ENCODE peak calls at places on chromosomes 5 and 9, in ten cellular contexts. One of them, this sample, is unnamed.

GRCh38 chr9:120761011-120761410 is 32.2 kb downstream of the FBXW2 start:
- DNase-seq in choroid plexus epithelial cell: peak; percentile 40
- DNase-seq in spleen: no peak
- DNase-seq in frontal cortex: no peak
- DNase-seq in left ventricle myocardium inferior: no peak
- DNase-seq in K562: no peak
- DNase-seq in NCI-H2029 treated with DMSO at 0.1 percent for 48 hours: no peak
- DNase-seq in retinal pigment epithelial cell: no peak
- DNase-seq in head of caudate nucleus: no peak
- DNase-seq in mucosa of descending colon: no peak
- DNase-seq in this sample: no peak

GRCh38 chr9:98521141-98521540 is 187.6 kb downstream of the GABBR2 start:
- DNase-seq in choroid plexus epithelial cell: peak; percentile 46
- DNase-seq in spleen: no peak
- DNase-seq in frontal cortex: no peak
- DNase-seq in left ventricle myocardium inferior: no peak
- DNase-seq in K562: no peak
- DNase-seq in NCI-H2029 treated with DMSO at 0.1 percent for 48 hours: no peak
- DNase-seq in retinal pigment epithelial cell: no peak
- DNase-seq in head of caudate nucleus: no peak
- DNase-seq in mucosa of descending colon: no peak
- DNase-seq in this sample: peak; percentile 32

GRCh38 chr9:129936222-129936621 is 101.0 kb downstream of the USP20 start:
- DNase-seq in choroid plexus epithelial cell: no peak
- DNase-seq in spleen: no peak
- DNase-seq in frontal cortex: no peak
- DNase-seq in left ventricle myocardium inferior: no peak
- DNase-seq in K562: no peak
- DNase-seq in NCI-H2029 treated with DMSO at 0.1 percent for 48 hours: no peak
- DNase-seq in retinal pigment epithelial cell: no peak
- DNase-seq in head of caudate nucleus: peak; percentile 50
- DNase-seq in mucosa of descending colon: no peak
- DNase-seq in this sample: no peak

GRCh38 chr5:150774145-150774544 is 4.4 kb upstream of the SMIM3 start:
- DNase-seq in choroid plexus epithelial cell: peak; percentile 71
- DNase-seq in spleen: no peak
- DNase-seq in frontal cortex: no peak
- DNase-seq in left ventricle myocardium inferior: no peak
- DNase-seq in K562: peak; percentile 29
- DNase-seq in NCI-H2029 treated with DMSO at 0.1 percent for 48 hours: no peak
- DNase-seq in retinal pigment epithelial cell: peak; percentile 48
- DNase-seq in head of caudate nucleus: no peak
- DNase-seq in mucosa of descending colon: no peak
- DNase-seq in this sample: peak; percentile 44

GRCh38 chr9:134597041-134597913 is 44.3 kb upstream of the COL5A1 start:
- DNase-seq in choroid plexus epithelial cell: peak; percentile 34
- DNase-seq in spleen: no peak
- DNase-seq in frontal cortex: no peak
- DNase-seq in left ventricle myocardium inferior: no peak
- DNase-seq in K562: no peak
- DNase-seq in NCI-H2029 treated with DMSO at 0.1 percent for 48 hours: no peak
- DNase-seq in retinal pigment epithelial cell: no peak
- DNase-seq in head of caudate nucleus: no peak
- DNase-seq in mucosa of descending colon: no peak
- DNase-seq in this sample: no peak

GRCh38 chr5:4189317-4189716 is 593.7 kb downstream of the IRX1 start:
- DNase-seq in choroid plexus epithelial cell: no peak
- DNase-seq in spleen: no peak
- DNase-seq in frontal cortex: no peak
- DNase-seq in left ventricle myocardium inferior: no peak
- DNase-seq in K562: no peak
- DNase-seq in NCI-H2029 treated with DMSO at 0.1 percent for 48 hours: no peak
- DNase-seq in retinal pigment epithelial cell: no peak
- DNase-seq in head of caudate nucleus: no peak
- DNase-seq in mucosa of descending colon: no peak
- DNase-seq in this sample: no peak

GRCh38 chr5:74766348-74766886 is 500 bp downstream of the GFM2 start:
- DNase-seq in choroid plexus epithelial cell: peak; percentile 82
- DNase-seq in spleen: no peak
- DNase-seq in frontal cortex: no peak
- DNase-seq in left ventricle myocardium inferior: no peak
- DNase-seq in K562: peak; percentile 42
- DNase-seq in NCI-H2029 treated with DMSO at 0.1 percent for 48 hours: peak; percentile 13
- DNase-seq in retinal pigment epithelial cell: peak; percentile 36
- DNase-seq in head of caudate nucleus: no peak
- DNase-seq in mucosa of descending colon: no peak
- DNase-seq in this sample: peak; percentile 14

GRCh38 chr9:127960410-127961165 is 20.2 kb downstream of the EEIG1 start:
- DNase-seq in choroid plexus epithelial cell: no peak
- DNase-seq in spleen: no peak
- DNase-seq in frontal cortex: no peak
- DNase-seq in left ventricle myocardium inferior: no peak
- DNase-seq in K562: no peak
- DNase-seq in NCI-H2029 treated with DMSO at 0.1 percent for 48 hours: peak; percentile 62
- DNase-seq in retinal pigment epithelial cell: no peak
- DNase-seq in head of caudate nucleus: peak; percentile 3
- DNase-seq in mucosa of descending colon: peak; percentile 45
- DNase-seq in this sample: no peak

GRCh38 chr5:143699121-143699520 is 112.8 kb upstream of the HMHB1 start:
- DNase-seq in choroid plexus epithelial cell: no peak
- DNase-seq in spleen: no peak
- DNase-seq in frontal cortex: no peak
- DNase-seq in left ventricle myocardium inferior: no peak
- DNase-seq in K562: no peak
- DNase-seq in NCI-H2029 treated with DMSO at 0.1 percent for 48 hours: no peak
- DNase-seq in retinal pigment epithelial cell: no peak
- DNase-seq in head of caudate nucleus: no peak
- DNase-seq in mucosa of descending colon: no peak
- DNase-seq in this sample: no peak

GRCh38 chr5:136631176-136631575 is 265.8 kb upstream of the TRPC7 start:
- DNase-seq in choroid plexus epithelial cell: peak; percentile 41
- DNase-seq in spleen: no peak
- DNase-seq in frontal cortex: no peak
- DNase-seq in left ventricle myocardium inferior: no peak
- DNase-seq in K562: no peak
- DNase-seq in NCI-H2029 treated with DMSO at 0.1 percent for 48 hours: no peak
- DNase-seq in retinal pigment epithelial cell: peak; percentile 24
- DNase-seq in head of caudate nucleus: no peak
- DNase-seq in mucosa of descending colon: no peak
- DNase-seq in this sample: no peak

GRCh38 chr9:136423432-136424146 is 13.1 kb downstream of the PMPCA start:
- DNase-seq in choroid plexus epithelial cell: no peak
- DNase-seq in spleen: no peak
- DNase-seq in frontal cortex: no peak
- DNase-seq in left ventricle myocardium inferior: no peak
- DNase-seq in K562: no peak
- DNase-seq in NCI-H2029 treated with DMSO at 0.1 percent for 48 hours: no peak
- DNase-seq in retinal pigment epithelial cell: no peak
- DNase-seq in head of caudate nucleus: no peak
- DNase-seq in mucosa of descending colon: no peak
- DNase-seq in this sample: no peak

GRCh38 chr9:93184439-93185221 is 691 bp downstream of the WNK2 start:
- DNase-seq in choroid plexus epithelial cell: no peak
- DNase-seq in spleen: no peak
- DNase-seq in frontal cortex: peak; percentile 68
- DNase-seq in left ventricle myocardium inferior: no peak
- DNase-seq in K562: no peak
- DNase-seq in NCI-H2029 treated with DMSO at 0.1 percent for 48 hours: no peak
- DNase-seq in retinal pigment epithelial cell: no peak
- DNase-seq in head of caudate nucleus: no peak
- DNase-seq in mucosa of descending colon: no peak
- DNase-seq in this sample: no peak

GRCh38 chr5:146052780-146053179 is 52.6 kb downstream of the PLAC8L1 start:
- DNase-seq in choroid plexus epithelial cell: peak; percentile 26
- DNase-seq in spleen: no peak
- DNase-seq in frontal cortex: no peak
- DNase-seq in left ventricle myocardium inferior: no peak
- DNase-seq in K562: peak; percentile 28
- DNase-seq in NCI-H2029 treated with DMSO at 0.1 percent for 48 hours: no peak
- DNase-seq in retinal pigment epithelial cell: no peak
- DNase-seq in head of caudate nucleus: no peak
- DNase-seq in mucosa of descending colon: no peak
- DNase-seq in this sample: no peak

GRCh38 chr5:108258001-108258400 is 123.9 kb downstream of the FBXL17 start:
- DNase-seq in choroid plexus epithelial cell: no peak
- DNase-seq in spleen: no peak
- DNase-seq in frontal cortex: no peak
- DNase-seq in left ventricle myocardium inferior: no peak
- DNase-seq in K562: no peak
- DNase-seq in NCI-H2029 treated with DMSO at 0.1 percent for 48 hours: no peak
- DNase-seq in retinal pigment epithelial cell: no peak
- DNase-seq in head of caudate nucleus: no peak
- DNase-seq in mucosa of descending colon: no peak
- DNase-seq in this sample: no peak

GRCh38 chr5:139406960-139407359 is 3.1 kb upstream of the SPATA24 start:
- DNase-seq in choroid plexus epithelial cell: no peak
- DNase-seq in spleen: no peak
- DNase-seq in frontal cortex: no peak
- DNase-seq in left ventricle myocardium inferior: no peak
- DNase-seq in K562: no peak
- DNase-seq in NCI-H2029 treated with DMSO at 0.1 percent for 48 hours: no peak
- DNase-seq in retinal pigment epithelial cell: no peak
- DNase-seq in head of caudate nucleus: no peak
- DNase-seq in mucosa of descending colon: no peak
- DNase-seq in this sample: no peak

GRCh38 chr5:126998201-126998631 is 32.1 kb downstream of the MARCHF3 start:
- DNase-seq in choroid plexus epithelial cell: peak; percentile 68
- DNase-seq in spleen: no peak
- DNase-seq in frontal cortex: no peak
- DNase-seq in left ventricle myocardium inferior: no peak
- DNase-seq in K562: peak; percentile 32
- DNase-seq in NCI-H2029 treated with DMSO at 0.1 percent for 48 hours: peak; percentile 58
- DNase-seq in retinal pigment epithelial cell: no peak
- DNase-seq in head of caudate nucleus: peak; percentile 14
- DNase-seq in mucosa of descending colon: no peak
- DNase-seq in this sample: no peak

GRCh38 chr9:591292-591691 is 250.2 kb upstream of the DMRT1 start:
- DNase-seq in choroid plexus epithelial cell: no peak
- DNase-seq in spleen: no peak
- DNase-seq in frontal cortex: no peak
- DNase-seq in left ventricle myocardium inferior: peak; percentile 72
- DNase-seq in K562: no peak
- DNase-seq in NCI-H2029 treated with DMSO at 0.1 percent for 48 hours: peak; percentile 10
- DNase-seq in retinal pigment epithelial cell: peak; percentile 73
- DNase-seq in head of caudate nucleus: no peak
- DNase-seq in mucosa of descending colon: peak; percentile 69
- DNase-seq in this sample: no peak

GRCh38 chr9:124500028-124500795 is 7.0 kb downstream of the NR5A1 start:
- DNase-seq in choroid plexus epithelial cell: no peak
- DNase-seq in spleen: peak; percentile 73
- DNase-seq in frontal cortex: no peak
- DNase-seq in left ventricle myocardium inferior: peak; percentile 4
- DNase-seq in K562: no peak
- DNase-seq in NCI-H2029 treated with DMSO at 0.1 percent for 48 hours: no peak
- DNase-seq in retinal pigment epithelial cell: no peak
- DNase-seq in head of caudate nucleus: no peak
- DNase-seq in mucosa of descending colon: peak; percentile 31
- DNase-seq in this sample: no peak

GRCh38 chr5:16411235-16411634 is 54.4 kb downstream of the ZNF622 start:
- DNase-seq in choroid plexus epithelial cell: no peak
- DNase-seq in spleen: no peak
- DNase-seq in frontal cortex: no peak
- DNase-seq in left ventricle myocardium inferior: no peak
- DNase-seq in K562: no peak
- DNase-seq in NCI-H2029 treated with DMSO at 0.1 percent for 48 hours: no peak
- DNase-seq in retinal pigment epithelial cell: no peak
- DNase-seq in head of caudate nucleus: peak; percentile 3
- DNase-seq in mucosa of descending colon: no peak
- DNase-seq in this sample: no peak